ENCODE peak calls at places on chromosome 7, in six cellular contexts. Y is foreskin keratinocyte; G is coronary artery; V is non-pigmented ciliary epithelial cell; O is GM13977; C is activated naive CD4-positive, alpha-beta T cell treated with anti-CD3 and anti-CD28 coated beads, Interleukin-2, amount 10 ng/mL, durations not matched to agents 7 days and 5 days. L is an unnamed sample.
A peak's percentile ranks its signal among the peaks of the same experiment; 100 is the strongest.

GRCh38 chr7:108146070-108146842 is 16.1 kb upstream of the LAMB4 start:
- DNase-seq in Y (no peak), G (no peak), V (peak; percentile 69), O (no peak), C (peak; percentile 67), L (no peak)

GRCh38 chr7:48173983-48174382 is 2.7 kb downstream of the ABCA13 start:
- DNase-seq in Y (no peak), G (no peak), V (no peak), O (no peak), C (no peak), L (no peak)

GRCh38 chr7:82235710-82236109 is 207.9 kb downstream of the CACNA2D1 start:
- DNase-seq in Y (peak; percentile 14), G (no peak), V (peak; percentile 14), O (no peak), C (no peak), L (no peak)

GRCh38 chr7:98619450-98620321 is 2.6 kb downstream of the NPTX2 start:
- DNase-seq in Y (no peak), G (no peak), V (peak; percentile 28), O (no peak), C (no peak), L (no peak)

GRCh38 chr7:23471090-23471859 is 984 bp upstream of the IGF2BP3 start:
- DNase-seq in Y (no peak), G (no peak), V (no peak), O (peak; percentile 85), C (peak; percentile 66), L (no peak)

GRCh38 chr7:42763137-42763551 is 148.7 kb downstream of the C7orf25 start:
- DNase-seq in Y (no peak), G (no peak), V (no peak), O (no peak), C (no peak), L (no peak)

GRCh38 chr7:127392182-127392565 is 334 bp downstream of the ZNF800 start:
- DNase-seq in Y (no peak), G (peak; percentile 76), V (no peak), O (peak; percentile 66), C (peak; percentile 78), L (no peak)

GRCh38 chr7:92563345-92563744 is 26.8 kb downstream of the FAM133B start:
- DNase-seq in Y (no peak), G (no peak), V (no peak), O (no peak), C (no peak), L (no peak)

GRCh38 chr7:35658602-35659201 is 36.2 kb downstream of the HERPUD2 start:
- DNase-seq in Y (no peak), G (no peak), V (no peak), O (no peak), C (no peak), L (no peak)

GRCh38 chr7:41244246-41244645 is 458.6 kb downstream of the INHBA start:
- DNase-seq in Y (no peak), G (no peak), V (no peak), O (no peak), C (no peak), L (no peak)

GRCh38 chr7:34091330-34091917 is 186.1 kb downstream of the BMPER start:
- DNase-seq in Y (peak; percentile 27), G (no peak), V (no peak), O (no peak), C (no peak), L (no peak)

GRCh38 chr7:45125193-45125904 is 13.9 kb upstream of the TBRG4 start:
- DNase-seq in Y (no peak), G (no peak), V (no peak), O (no peak), C (no peak), L (no peak)